ENCODE peak calls at places on chromosomes 6 and 20, in ten cellular contexts. Q, D, M, J, R, N, I, Z, P and K are unnamed samples.

GRCh38 chr20:63311833-63312243 is 18.9 kb downstream of the COL20A1 start:
- DNase-seq in Q (no peak), D (peak; percentile 15), M (no peak), J (no peak), R (no peak), N (no peak), I (no peak), Z (no peak), P (no peak), K (no peak)

GRCh38 chr6:140360651-140361050 is 986.2 kb upstream of the CITED2 start:
- DNase-seq in Q (no peak), D (no peak), M (no peak), J (no peak), R (no peak), N (no peak), I (no peak), Z (no peak), P (no peak), K (peak; percentile 53)

GRCh38 chr6:47822856-47823554 is 41.2 kb downstream of the OPN5 start:
- DNase-seq in Q (no peak), D (no peak), M (no peak), J (no peak), R (no peak), N (no peak), I (no peak), Z (no peak), P (peak; percentile 13), K (peak; percentile 16)

GRCh38 chr6:1336246-1336843 is 24.4 kb downstream of the FOXQ1 start:
- DNase-seq in Q (no peak), D (no peak), M (no peak), J (peak; percentile 74), R (no peak), N (no peak), I (no peak), Z (no peak), P (peak; percentile 93), K (peak; percentile 81)

GRCh38 chr20:32547753-32548034 is 37.4 kb downstream of the NOL4L start:
- DNase-seq in Q (no peak), D (no peak), M (no peak), J (no peak), R (no peak), N (no peak), I (no peak), Z (no peak), P (no peak), K (no peak)

GRCh38 chr20:44954198-44954597 is 6.0 kb downstream of the TOMM34 start:
- DNase-seq in Q (no peak), D (no peak), M (no peak), J (no peak), R (no peak), N (no peak), I (no peak), Z (no peak), P (no peak), K (no peak)

GRCh38 chr6:24583463-24584389 is 62.3 kb downstream of the KIAA0319 start:
- DNase-seq in Q (peak; percentile 65), D (peak; percentile 77), M (peak; percentile 72), J (peak; percentile 75), R (peak; percentile 11), N (peak; percentile 69), I (peak; percentile 59), Z (peak; percentile 78), P (peak; percentile 71), K (peak; percentile 68)

GRCh38 chr6:31203345-31203979 is 33.0 kb upstream of the POU5F1 start:
- DNase-seq in Q (no peak), D (no peak), M (peak; percentile 41), J (peak; percentile 45), R (no peak), N (peak; percentile 65), I (no peak), Z (peak; percentile 55), P (peak; percentile 96), K (peak; percentile 93)

GRCh38 chr20:59400666-59401065 is 100.3 kb downstream of the EDN3 start:
- DNase-seq in Q (no peak), D (no peak), M (no peak), J (no peak), R (no peak), N (peak; percentile 38), I (no peak), Z (no peak), P (no peak), K (no peak)

GRCh38 chr6:112806163-112806900 is 459.2 kb downstream of the RFPL4B start:
- DNase-seq in Q (no peak), D (no peak), M (no peak), J (no peak), R (no peak), N (no peak), I (no peak), Z (no peak), P (no peak), K (no peak)

GRCh38 chr6:16727996-16728395 is 33.3 kb downstream of the ATXN1 start:
- DNase-seq in Q (no peak), D (no peak), M (no peak), J (no peak), R (no peak), N (no peak), I (no peak), Z (peak; percentile 37), P (no peak), K (no peak)